ENCODE peak calls at places on chromosomes 3 and 15, in eight cellular contexts. Y, U, A, T, W, F, P and M are unnamed samples.

GRCh38 chr3:194046995-194047681 is 88.8 kb upstream of the HES1 start:
- DNase-seq in P (no peak), W (peak; percentile 85), Y (no peak), A (no peak), F (peak; percentile 40), T (no peak), U (no peak), M (no peak)

GRCh38 chr15:95701410-95701809 is 629.1 kb upstream of the NR2F2 start:
- DNase-seq in P (no peak), W (no peak), Y (no peak), U (no peak), F (no peak), T (no peak), A (no peak), M (no peak)

GRCh38 chr15:40928351-40928974 is 677 bp upstream of the DLL4 start:
- DNase-seq in Y (no peak), P (peak; percentile 81), U (no peak), F (no peak), A (peak; percentile 85), W (peak; percentile 82), T (no peak), M (peak; percentile 29)

GRCh38 chr3:71684752-71685151 is 40.5 kb downstream of the EIF4E3 start:
- DNase-seq in A (no peak), P (no peak), T (no peak), W (no peak), Y (peak; percentile 57), F (peak; percentile 88), U (no peak), M (peak; percentile 26)

GRCh38 chr3:163722421-163722820 is 1355.9 kb downstream of the SI start:
- DNase-seq in Y (no peak), T (no peak), A (peak; percentile 83), W (no peak), P (no peak), F (no peak), U (no peak), M (no peak)

GRCh38 chr3:73327052-73327451 is 265.6 kb downstream of the EBLN2 start:
- DNase-seq in W (no peak), U (no peak), T (no peak), F (no peak), A (no peak), Y (no peak), P (no peak), M (no peak)

GRCh38 chr3:101262393-101263240 is 57.8 kb downstream of the IMPG2 start:
- DNase-seq in P (no peak), U (no peak), A (no peak), W (no peak), F (no peak), Y (no peak), T (no peak), M (no peak)

GRCh38 chr3:158672293-158673176 is at the start of gene LXN:
- DNase-seq in P (peak; percentile 75), W (peak; percentile 95), T (peak; percentile 84), Y (peak; percentile 60), U (peak; percentile 89), A (peak; percentile 97), F (peak; percentile 82), M (peak; percentile 96)

GRCh38 chr3:72738752-72739520 is 109.3 kb downstream of the SHQ1 start:
- DNase-seq in A (peak; percentile 88), F (no peak), T (peak; percentile 63), U (peak; percentile 23), W (peak; percentile 80), Y (no peak), P (peak; percentile 88), M (peak; percentile 64)

GRCh38 chr3:139564290-139564861 is 24.8 kb upstream of the RBP1 start:
- DNase-seq in F (no peak), Y (no peak), T (no peak), W (no peak), A (peak; percentile 55), U (no peak), P (peak; percentile 59), M (peak; percentile 36)

GRCh38 chr3:119937229-119937628 is 155.3 kb downstream of the NR1I2 start:
- DNase-seq in F (no peak), U (no peak), P (no peak), W (no peak), T (no peak), Y (no peak), A (no peak), M (no peak)

GRCh38 chr15:75884041-75884440 is 19.6 kb upstream of the FBXO22 start:
- DNase-seq in P (no peak), T (no peak), U (no peak), Y (no peak), W (no peak), A (no peak), F (peak; percentile 58), M (no peak)

GRCh38 chr3:184110316-184110725 is 13.5 kb downstream of the HTR3E start:
- DNase-seq in U (peak; percentile 6), P (no peak), A (peak; percentile 52), T (no peak), Y (no peak), W (no peak), F (peak; percentile 74), M (peak; percentile 81)

DNA sequence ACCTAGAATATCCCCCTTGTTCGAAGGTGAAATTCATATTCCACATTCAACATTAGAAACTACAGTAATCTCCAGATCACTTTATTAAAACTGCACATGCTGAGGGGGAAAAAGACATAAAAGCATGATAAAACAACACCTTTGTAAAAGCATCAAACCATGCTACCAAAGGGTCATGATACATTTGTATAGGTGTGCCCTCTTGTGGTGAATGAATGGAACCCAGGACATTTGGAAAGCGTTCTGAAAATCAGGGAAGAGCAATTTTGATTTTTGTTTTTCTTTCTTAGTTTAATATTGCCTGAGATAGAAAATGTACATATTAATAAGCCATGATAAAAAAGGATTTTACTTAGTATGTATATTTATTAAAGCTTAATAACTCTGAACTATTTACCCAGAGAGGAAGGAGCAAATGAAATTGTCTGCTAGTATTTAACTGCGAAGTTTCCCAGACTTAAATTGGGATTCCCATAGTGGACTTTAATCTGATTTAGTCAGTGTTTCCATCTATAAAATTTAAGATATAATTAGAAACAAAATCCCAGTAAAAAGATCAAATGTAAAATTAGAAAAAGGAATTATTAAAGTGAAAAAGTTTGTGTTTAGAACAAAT is 105.8 kb upstream of the ARL6 start:
- DNase-seq in U (peak; percentile 39), F (peak; percentile 20), A (no peak), T (no peak), P (no peak), W (no peak), Y (no peak), M (peak; percentile 8)
- TF ChIP-seq CTCF in U (peak; percentile 72), F (peak; percentile 69), A (peak; percentile 85), T (peak; percentile 59), P (peak; percentile 64), W (no peak), Y (peak; percentile 58), M (peak; percentile 58)

DNA sequence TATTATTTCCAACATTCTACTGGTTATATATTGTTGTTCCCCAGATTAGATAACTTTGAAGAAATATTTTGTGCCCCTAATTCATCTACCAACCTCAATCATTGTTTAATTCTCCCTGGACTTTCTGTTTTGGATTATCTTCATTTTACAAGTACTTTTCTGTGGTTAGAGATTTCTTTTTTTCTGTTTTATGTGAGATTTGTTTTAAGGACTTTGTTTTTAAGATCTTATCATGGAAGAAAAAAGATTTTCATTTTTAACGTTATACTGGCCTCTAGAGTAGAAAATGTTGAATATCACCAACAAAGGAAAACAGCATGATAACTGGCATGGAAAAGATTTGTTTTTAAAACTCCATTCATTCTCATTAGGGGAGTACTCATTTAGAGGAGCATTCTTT is 210.9 kb upstream of the KCNMB2 start:
- DNase-seq in Y (peak; percentile 15), U (peak; percentile 3), W (no peak), T (no peak), F (peak; percentile 65), P (no peak), A (no peak), M (no peak)
- TF ChIP-seq CTCF in Y (peak; percentile 51), U (peak; percentile 39), W (no peak), T (peak; percentile 65), F (peak; percentile 47), P (no peak), A (peak; percentile 56), M (no peak)

GRCh38 chr3:142509079-142509478 is 61.2 kb upstream of the XRN1 start:
- DNase-seq in W (no peak), P (no peak), Y (no peak), A (no peak), U (no peak), F (no peak), T (no peak), M (no peak)
- TF ChIP-seq CTCF in W (no peak), P (no peak), Y (no peak), A (no peak), U (no peak), F (no peak), T (no peak), M (no peak)

GRCh38 chr15:49521802-49522201 is 98.8 kb downstream of the FGF7 start:
- DNase-seq in Y (no peak), W (no peak), A (no peak), P (peak; percentile 12), T (no peak), U (peak; percentile 5), F (peak; percentile 28), M (no peak)
- TF ChIP-seq CTCF in Y (peak; percentile 23), W (no peak), A (peak; percentile 35), P (peak; percentile 51), T (no peak), U (no peak), F (peak; percentile 34), M (no peak)

GRCh38 chr15:55110446-55110845 is 86.3 kb downstream of the RSL24D1 start:
- DNase-seq in P (no peak), F (no peak), U (no peak), A (peak; percentile 55), T (no peak), W (no peak), Y (no peak), M (peak; percentile 5)
- TF ChIP-seq CTCF in P (no peak), F (no peak), U (no peak), A (no peak), T (no peak), W (no peak), Y (no peak), M (no peak)